ENCODE peak calls at places on chromosomes 2 and 18, in ten cellular contexts. Q is dorsolateral prefrontal cortex; Y is A673; Z is GM04503; V is cardiac muscle cell; O is colonic mucosa; A is activated effector memory CD4-positive, alpha-beta T cell treated with Interleukin-2 at 50 U/mL for 16 hours; R is PC-9; K is Right ventricle myocardium superior; P is stimulated activated CD8-positive, alpha-beta memory T cell treated with anti-CD3 and anti-CD28 coated beads, Interleukin-15, amount 100 ng/mL, for 24 hours. J is an unnamed sample.

GRCh38 chr2:218569038-218569431 is 396 bp downstream of the CNOT9 start:
- DNase-seq in Q (no peak), Y (peak), Z (no peak), V (peak), O (peak), A (peak), R (peak), K (peak), P (peak), J (peak)

GRCh38 chr18:49814147-49814499 is 790 bp upstream of the ACAA2 start:
- DNase-seq in Q (peak), Y (peak), Z (peak), V (peak), O (no peak), A (peak), R (no peak), K (no peak), P (peak), J (peak)

GRCh38 chr2:147288131-147288530 is 556.7 kb upstream of the ACVR2A start:
- DNase-seq in Q (no peak), Y (no peak), Z (no peak), V (no peak), O (no peak), A (peak), R (no peak), K (no peak), P (no peak), J (no peak)

GRCh38 chr2:74155830-74156229 is 8.1 kb upstream of the BOLA3 start:
- DNase-seq in Q (no peak), Y (no peak), Z (no peak), V (no peak), O (no peak), A (no peak), R (no peak), K (no peak), P (no peak), J (no peak)

GRCh38 chr2:234686088-234686890 is 189.4 kb upstream of the ARL4C start:
- DNase-seq in Q (no peak), Y (no peak), Z (no peak), V (peak), O (no peak), A (no peak), R (peak), K (no peak), P (no peak), J (peak)

GRCh38 chr2:151027147-151027546 is 234.5 kb downstream of the RBM43 start:
- DNase-seq in Q (no peak), Y (no peak), Z (no peak), V (peak), O (no peak), A (no peak), R (no peak), K (no peak), P (no peak), J (no peak)

GRCh38 chr2:160375037-160375436 is 118.6 kb downstream of the RBMS1 start:
- DNase-seq in Q (no peak), Y (no peak), Z (no peak), V (peak), O (no peak), A (no peak), R (no peak), K (no peak), P (no peak), J (no peak)

GRCh38 chr2:172929644-172930043 is 146.0 kb upstream of the MAP3K20 start:
- DNase-seq in Q (no peak), Y (no peak), Z (no peak), V (peak), O (no peak), A (no peak), R (no peak), K (no peak), P (no peak), J (no peak)

GRCh38 chr18:55968550-55968949 is 380.6 kb upstream of the TCF4 start:
- DNase-seq in Q (no peak), Y (no peak), Z (no peak), V (no peak), O (no peak), A (no peak), R (no peak), K (no peak), P (no peak), J (no peak)

GRCh38 chr2:28435796-28436425 is 43.3 kb downstream of the FOSL2 start:
- DNase-seq in Q (no peak), Y (no peak), Z (no peak), V (no peak), O (peak), A (no peak), R (no peak), K (no peak), P (no peak), J (no peak)

GRCh38 chr18:63676526-63676925 is 14.8 kb upstream of the SERPINB3 start:
- DNase-seq in Q (no peak), Y (peak), Z (no peak), V (no peak), O (no peak), A (no peak), R (peak), K (no peak), P (no peak), J (no peak)

GRCh38 chr18:56433919-56434318 is 204.5 kb downstream of the TXNL1 start:
- DNase-seq in Q (no peak), Y (no peak), Z (no peak), V (no peak), O (no peak), A (no peak), R (no peak), K (no peak), P (no peak), J (no peak)

GRCh38 chr2:132815522-132815921 is 145.5 kb upstream of the LYPD1 start:
- DNase-seq in Q (no peak), Y (peak), Z (no peak), V (peak), O (no peak), A (no peak), R (no peak), K (no peak), P (no peak), J (no peak)

GRCh38 chr2:7033136-7033960 is 116.1 kb downstream of the RNF144A start:
- DNase-seq in Q (no peak), Y (no peak), Z (no peak), V (no peak), O (no peak), A (no peak), R (no peak), K (no peak), P (no peak), J (no peak)

GRCh38 chr2:223837290-223838061 is at the start of gene AP1S3:
- DNase-seq in Q (peak), Y (peak), Z (no peak), V (peak), O (peak), A (peak), R (peak), K (peak), P (peak), J (peak)

GRCh38 chr2:238924496-238925195 is 76.8 kb downstream of the TWIST2 start:
- DNase-seq in Q (no peak), Y (no peak), Z (no peak), V (no peak), O (no peak), A (no peak), R (no peak), K (no peak), P (no peak), J (no peak)

GRCh38 chr18:26821181-26821580 is 44.3 kb downstream of the AQP4 start:
- DNase-seq in Q (no peak), Y (no peak), Z (no peak), V (no peak), O (no peak), A (no peak), R (no peak), K (no peak), P (no peak), J (no peak)

GRCh38 chr18:57437782-57438668 is 2.9 kb downstream of the ONECUT2 start:
- DNase-seq in Q (peak), Y (peak), Z (no peak), V (peak), O (peak), A (no peak), R (peak), K (peak), P (no peak), J (no peak)

GRCh38 chr2:44981714-44982108 is 27.5 kb downstream of the SIX2 start:
- DNase-seq in Q (peak), Y (peak), Z (peak), V (peak), O (peak), A (peak), R (peak), K (peak), P (peak), J (peak)

J was measured in prostate gland.